ENCODE peak calls at places on chromosomes 3 and 15, in five cellular contexts. L, Z, V, T and Y are unnamed samples.

GRCh38 chr15:40680151-40680550 is 14.8 kb upstream of the RAD51 start:
- DNase-seq in V (no peak), Z (no peak), T (no peak), L (no peak), Y (no peak)

GRCh38 chr3:186515115-186515514 is 29.1 kb downstream of the CRYGS start:
- DNase-seq in Z (no peak), L (no peak), V (no peak), T (no peak), Y (no peak)

GRCh38 chr3:7504886-7505775 is 644.2 kb downstream of the GRM7 start:
- DNase-seq in L (no peak), T (no peak), V (peak; percentile 78), Z (no peak), Y (no peak)

GRCh38 chr3:65425880-65426279 is 612.8 kb downstream of the MAGI1 start:
- DNase-seq in V (peak; percentile 12), Z (no peak), T (no peak), L (peak; percentile 44), Y (peak; percentile 29)

GRCh38 chr3:129121016-129121791 is 400 bp downstream of the RAB43 start:
- DNase-seq in Z (no peak), V (no peak), L (peak; percentile 26), T (no peak), Y (peak; percentile 61)

GRCh38 chr3:195921334-195921771 is 13.0 kb upstream of the TNK2 start:
- DNase-seq in V (no peak), Z (peak; percentile 35), T (no peak), L (no peak), Y (no peak)

GRCh38 chr3:64971584-64971983 is 283.8 kb upstream of the ADAMTS9 start:
- DNase-seq in T (no peak), Z (no peak), V (no peak), L (no peak), Y (peak; percentile 20)

GRCh38 chr3:169278667-169279066 is 384.8 kb downstream of the MECOM start:
- DNase-seq in T (no peak), V (no peak), Z (no peak), L (no peak), Y (no peak)

GRCh38 chr15:77144492-77145070 is 73.7 kb upstream of the TSPAN3 start:
- DNase-seq in Z (no peak), L (peak; percentile 97), T (no peak), V (no peak), Y (no peak)

GRCh38 chr3:71724584-71725278 is 471 bp downstream of the EIF4E3 start:
- DNase-seq in Z (peak; percentile 30), V (peak; percentile 9), L (no peak), T (no peak), Y (peak; percentile 80)
- TF ChIP-seq RCOR1 in Z (no peak), V (no peak), L (no peak), T (no peak), Y (no peak)

DNA sequence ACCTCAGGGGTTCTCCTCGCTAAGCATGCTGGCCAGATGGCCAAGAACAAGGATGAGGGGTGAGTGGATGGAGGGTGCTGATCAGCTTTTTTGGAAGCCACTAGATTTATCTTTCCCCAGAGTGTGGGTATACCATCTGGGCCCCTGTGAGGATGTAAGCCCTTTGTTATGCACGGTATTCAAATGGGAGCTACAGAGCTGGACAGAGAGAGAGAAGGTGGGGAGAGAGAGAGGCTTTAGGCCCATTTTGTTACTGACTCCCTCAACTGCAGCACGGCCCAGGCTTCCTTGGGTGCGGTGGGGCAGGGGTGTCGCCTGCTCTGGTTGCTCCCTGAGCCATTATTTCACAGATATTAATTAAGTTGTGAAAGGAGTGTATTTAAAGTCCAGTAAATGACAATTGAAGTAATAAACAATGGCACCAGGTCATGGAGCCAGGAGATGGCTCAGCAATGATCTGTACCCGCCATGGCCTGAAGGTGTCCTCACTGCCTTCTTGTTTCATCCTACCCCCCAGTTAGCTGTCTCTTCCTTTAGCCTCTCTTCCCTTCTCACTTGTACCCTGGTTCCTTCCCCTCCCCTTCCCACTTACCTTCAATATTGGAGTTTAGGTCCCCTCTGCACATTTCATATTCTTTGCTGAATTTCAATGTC is 158.0 kb downstream of the CLSTN2 start:
- DNase-seq in T (no peak), Z (peak; percentile 11), V (no peak), L (no peak), Y (peak; percentile 16)
- TF ChIP-seq RCOR1 in T (no peak), Z (no peak), V (no peak), L (no peak), Y (no peak)

DNA sequence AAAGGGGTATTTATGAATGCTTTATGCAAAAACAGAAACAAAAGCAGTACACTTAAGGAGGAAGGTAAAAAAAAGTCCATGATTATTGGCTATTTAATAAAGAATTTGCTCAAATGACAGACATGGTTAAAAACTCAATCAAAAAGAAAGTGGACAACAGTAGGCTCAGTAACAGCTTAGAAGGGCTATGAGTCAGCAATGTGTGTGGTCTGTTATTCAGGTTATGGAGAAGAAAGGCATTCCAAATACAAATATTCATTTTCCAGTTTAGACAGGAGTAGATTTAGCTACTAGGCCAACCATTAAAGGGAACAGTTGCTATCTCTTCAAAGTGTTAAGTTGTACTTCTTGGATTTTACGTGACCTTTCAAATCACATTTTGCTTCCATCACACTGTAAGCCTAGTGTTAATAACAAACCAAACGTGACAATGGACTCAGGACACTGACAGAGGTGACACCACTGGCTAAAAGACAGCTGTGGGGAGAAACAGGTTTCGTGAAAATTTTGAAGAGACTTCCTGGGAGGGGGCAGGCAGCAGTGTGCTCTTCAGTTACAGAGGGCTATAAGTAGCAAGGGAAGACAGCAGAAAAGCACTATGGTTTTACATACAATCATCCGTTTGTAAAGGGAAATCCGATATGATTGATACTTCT is 41.7 kb upstream of the MYO5C start:
- DNase-seq in V (peak; percentile 50), Z (no peak), L (peak; percentile 77), T (no peak), Y (no peak)
- TF ChIP-seq RCOR1 in V (no peak), Z (no peak), L (no peak), T (no peak), Y (no peak)

GRCh38 chr3:48648188-48648850 is 13.1 kb upstream of the SLC26A6 start:
- DNase-seq in Z (no peak), L (no peak), V (no peak), T (no peak), Y (no peak)
- TF ChIP-seq RCOR1 in Z (no peak), L (no peak), V (no peak), T (no peak), Y (no peak)

DNA sequence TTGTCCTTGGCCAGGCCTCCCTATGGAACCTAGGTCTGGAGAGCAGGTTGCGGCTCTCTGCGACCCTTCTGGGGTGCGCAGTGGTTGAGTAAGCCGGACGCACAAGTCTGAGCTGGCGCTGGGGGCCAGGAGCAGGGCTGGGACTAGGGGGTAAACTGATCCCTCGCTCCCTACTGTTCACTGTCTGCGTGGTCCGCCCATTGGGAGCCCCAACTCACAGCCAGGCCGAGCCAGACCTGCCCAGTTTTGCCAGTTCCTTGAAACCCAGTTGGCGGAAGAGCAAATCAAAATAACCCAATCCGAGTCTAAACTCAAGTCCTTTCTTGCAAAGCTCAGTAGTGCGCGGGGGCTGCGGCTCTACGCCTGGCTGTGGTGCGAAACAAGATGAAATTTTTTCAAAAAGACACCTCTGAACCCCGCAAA is 17.5 kb downstream of the RGMA start:
- DNase-seq in Z (no peak), T (no peak), L (no peak), V (no peak), Y (no peak)
- TF ChIP-seq RCOR1 in Z (no peak), T (no peak), L (no peak), V (no peak), Y (no peak)

DNA sequence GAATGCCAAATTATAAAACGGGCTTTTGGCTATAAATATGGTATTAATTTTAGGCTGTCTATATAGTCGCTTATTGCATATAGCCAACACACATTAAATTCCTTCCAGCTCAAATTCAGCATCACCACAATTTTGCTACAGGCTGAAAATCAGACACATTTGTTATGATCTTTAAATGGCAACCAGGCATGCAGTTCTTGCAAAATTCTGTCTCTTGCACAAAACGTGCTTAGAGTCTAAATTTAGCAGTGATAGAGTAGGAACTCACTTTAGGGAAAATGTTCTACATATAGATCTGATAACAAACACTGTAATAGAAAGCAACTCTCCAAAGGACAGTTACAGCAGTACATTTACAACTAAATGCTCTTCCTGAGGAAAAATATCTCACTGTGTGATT is 81.2 kb downstream of the BTD start:
- DNase-seq in L (peak; percentile 57), V (no peak), Z (no peak), T (no peak), Y (no peak)
- TF ChIP-seq RCOR1 in L (no peak), V (no peak), Z (no peak), T (no peak), Y (no peak)

DNA sequence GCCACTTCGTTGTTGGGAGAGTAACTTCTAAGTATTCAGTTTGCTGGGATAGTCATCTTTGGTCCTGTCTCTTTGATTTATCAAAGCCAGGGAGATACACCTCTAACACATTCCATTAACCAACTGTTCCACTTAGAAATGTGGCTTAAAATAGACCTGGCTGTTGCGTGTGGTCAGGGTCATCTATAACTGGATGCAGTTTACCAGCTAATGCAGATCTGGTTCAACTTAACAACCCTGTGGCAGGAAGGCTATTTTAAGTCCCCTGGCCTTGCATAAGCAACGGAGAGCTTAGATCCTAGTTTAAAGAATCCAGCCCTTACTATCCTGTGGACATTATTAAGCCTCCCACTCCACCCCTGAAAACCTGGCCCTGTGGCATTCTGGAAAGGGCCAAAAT is 28.1 kb upstream of the CAPN3 start:
- DNase-seq in Z (no peak), L (peak; percentile 11), V (no peak), T (no peak), Y (no peak)
- TF ChIP-seq RCOR1 in Z (no peak), L (no peak), V (no peak), T (no peak), Y (no peak)

GRCh38 chr15:70308011-70308761 is 210.5 kb upstream of the TLE3 start:
- DNase-seq in V (peak; percentile 28), L (no peak), T (peak; percentile 47), Z (no peak), Y (no peak)
- TF ChIP-seq RCOR1 in V (no peak), L (no peak), T (no peak), Z (no peak), Y (no peak)

GRCh38 chr15:48371550-48371949 is 40.3 kb downstream of the DUT start:
- DNase-seq in Z (no peak), L (no peak), T (no peak), V (no peak), Y (no peak)

GRCh38 chr15:48373855-48374421 is 42.7 kb downstream of the DUT start:
- DNase-seq in V (peak; percentile 31), Z (peak; percentile 46), T (no peak), L (peak; percentile 81), Y (no peak)

GRCh38 chr15:48367483-48367882 is 36.3 kb downstream of the DUT start:
- DNase-seq in L (no peak), T (no peak), Z (no peak), V (no peak), Y (no peak)

GRCh38 chr15:48371961-48372360 is 40.7 kb downstream of the DUT start:
- DNase-seq in Z (no peak), L (no peak), T (no peak), V (no peak), Y (no peak)

DNA sequence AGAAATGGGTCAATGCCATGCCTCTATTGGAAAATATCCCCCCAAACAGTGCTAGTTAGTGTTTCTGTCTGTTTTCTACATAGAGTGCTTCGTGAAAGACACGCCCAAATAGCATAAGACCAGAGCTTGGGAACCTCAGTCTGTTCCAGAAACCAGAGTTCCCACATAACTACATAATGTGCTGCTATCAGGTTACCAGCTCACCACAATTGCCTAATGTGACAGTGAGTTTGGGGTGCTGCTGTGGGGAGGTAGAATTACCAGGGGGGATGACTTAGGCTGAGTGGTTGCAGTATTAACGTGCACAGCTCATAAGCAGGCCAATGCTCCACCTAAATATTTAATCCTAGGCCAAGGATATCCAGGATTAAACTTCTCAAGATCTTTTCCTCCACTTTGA is 39.2 kb downstream of the DUT start:
- DNase-seq in Z (no peak), V (no peak), L (peak; percentile 89), T (no peak), Y (no peak)
- TF ChIP-seq RCOR1 in Z (no peak), V (no peak), L (no peak), T (no peak), Y (no peak)

GRCh38 chr3:62615258-62615840 is 242.0 kb upstream of the FEZF2 start:
- DNase-seq in L (no peak), V (no peak), Z (no peak), T (no peak), Y (no peak)
- TF ChIP-seq RCOR1 in L (no peak), V (no peak), Z (no peak), T (no peak), Y (no peak)